ENCODE peak calls at places on chromosome 14, in nine cellular contexts. R is GM20000; O is HS-5; V is GM12865; P is smooth muscle cell of the brain vasculature; K is frontal cortex; Q is AG04449; L is stimulated activated CD4-positive, alpha-beta T cell treated with anti-CD3 and anti-CD28 coated beads, Interleukin-1b, Interleukin-23, amount 100 ng/mL, for 4 hours; S is CD8-positive, alpha-beta memory T cell. X is an unnamed sample.

GRCh38 chr14:36720657-36721056 is 59.0 kb downstream of the PAX9 start:
- DNase-seq in R (no peak), O (no peak), V (no peak), P (no peak), K (no peak), Q (no peak), L (no peak), S (no peak), X (no peak)

GRCh38 chr14:103909531-103910261 is 18.6 kb upstream of the TDRD9 start:
- DNase-seq in R (no peak), O (no peak), V (no peak), P (no peak), K (no peak), Q (no peak), L (no peak), S (no peak), X (no peak)

GRCh38 chr14:69460093-69460701 is 24.3 kb upstream of the PLEKHD1 start:
- DNase-seq in R (peak), O (peak), V (peak), P (peak), K (peak), Q (peak), L (peak), S (peak), X (no peak)

GRCh38 chr14:67335781-67336180 is 23.8 kb downstream of the ATP6V1D start:
- DNase-seq in R (no peak), O (no peak), V (peak), P (no peak), K (no peak), Q (no peak), L (no peak), S (no peak), X (no peak)

GRCh38 chr14:54836231-54836630 is 66.4 kb downstream of the GCH1 start:
- DNase-seq in R (no peak), O (no peak), V (no peak), P (no peak), K (no peak), Q (no peak), L (no peak), S (no peak), X (no peak)

GRCh38 chr14:84998216-84998615 is 531.7 kb upstream of the FLRT2 start:
- DNase-seq in R (no peak), O (no peak), V (no peak), P (no peak), K (no peak), Q (no peak), L (no peak), S (no peak), X (no peak)

GRCh38 chr14:96625436-96625945 is 123.3 kb downstream of the PAPOLA start:
- DNase-seq in R (no peak), O (no peak), V (no peak), P (no peak), K (no peak), Q (no peak), L (no peak), S (no peak), X (no peak)

GRCh38 chr14:42222924-42223471 is 616.3 kb downstream of the LRFN5 start:
- DNase-seq in R (peak), O (no peak), V (peak), P (peak), K (no peak), Q (peak), L (no peak), S (no peak), X (peak)

GRCh38 chr14:69459122-69459521 is 25.4 kb upstream of the PLEKHD1 start:
- DNase-seq in R (no peak), O (no peak), V (no peak), P (no peak), K (no peak), Q (no peak), L (no peak), S (no peak), X (no peak)

GRCh38 chr14:65506801-65507200 is 94.3 kb downstream of the FUT8 start:
- DNase-seq in R (no peak), O (no peak), V (no peak), P (no peak), K (no peak), Q (no peak), L (no peak), S (no peak), X (no peak)

GRCh38 chr14:74913393-74913792 is 9.7 kb downstream of the RPS6KL1 start:
- DNase-seq in R (no peak), O (no peak), V (no peak), P (no peak), K (no peak), Q (no peak), L (no peak), S (no peak), X (no peak)

GRCh38 chr14:64721391-64721791 is 17.2 kb downstream of the PLEKHG3 start:
- DNase-seq in R (no peak), O (no peak), V (no peak), P (no peak), K (no peak), Q (peak), L (no peak), S (no peak), X (no peak)

GRCh38 chr14:51310453-51311074 is 70.5 kb downstream of the TMX1 start:
- DNase-seq in R (no peak), O (no peak), V (no peak), P (no peak), K (no peak), Q (no peak), L (no peak), S (no peak), X (no peak)

GRCh38 chr14:50520947-50521815 is 11.2 kb downstream of the MAP4K5 start:
- DNase-seq in R (peak), O (peak), V (peak), P (no peak), K (no peak), Q (peak), L (peak), S (peak), X (no peak)

GRCh38 chr14:68397371-68397779 is 395.5 kb downstream of the ZFP36L1 start:
- DNase-seq in R (no peak), O (no peak), V (no peak), P (no peak), K (no peak), Q (no peak), L (no peak), S (no peak), X (no peak)

GRCh38 chr14:101627913-101628257 is 66.6 kb downstream of the DIO3 start:
- DNase-seq in R (no peak), O (no peak), V (no peak), P (no peak), K (no peak), Q (no peak), L (no peak), S (no peak), X (no peak)

GRCh38 chr14:99190696-99191662 is 81.0 kb downstream of the BCL11B start:
- DNase-seq in R (no peak), O (no peak), V (no peak), P (no peak), K (no peak), Q (no peak), L (no peak), S (peak), X (no peak)

GRCh38 chr14:29462271-29462670 is 465.4 kb downstream of the PRKD1 start:
- DNase-seq in R (no peak), O (no peak), V (no peak), P (no peak), K (no peak), Q (no peak), L (no peak), S (no peak), X (peak)

GRCh38 chr14:77390188-77390587 is 13.0 kb downstream of the SAMD15 start:
- DNase-seq in R (no peak), O (no peak), V (no peak), P (no peak), K (no peak), Q (no peak), L (no peak), S (no peak), X (no peak)

GRCh38 chr14:23447634-23448353 is 12.3 kb upstream of the MYH7 start:
- DNase-seq in R (no peak), O (no peak), V (no peak), P (no peak), K (no peak), Q (no peak), L (no peak), S (no peak), X (no peak)

GRCh38 chr14:93013368-93013719 is 90.4 kb downstream of the CHGA start:
- DNase-seq in R (peak), O (no peak), V (peak), P (no peak), K (no peak), Q (no peak), L (no peak), S (no peak), X (no peak)

GRCh38 chr14:63543826-63544320 is 696 bp upstream of the PPP2R5E start:
- DNase-seq in R (no peak), O (no peak), V (no peak), P (no peak), K (no peak), Q (no peak), L (no peak), S (no peak), X (no peak)

GRCh38 chr14:90616881-90617280 is 199.3 kb downstream of the TTC7B start:
- DNase-seq in R (no peak), O (no peak), V (no peak), P (no peak), K (no peak), Q (no peak), L (no peak), S (no peak), X (no peak)

GRCh38 chr14:76664790-76665189 is 96.5 kb upstream of the VASH1 start:
- DNase-seq in R (no peak), O (no peak), V (no peak), P (no peak), K (no peak), Q (no peak), L (no peak), S (no peak), X (no peak)

GRCh38 chr14:72924332-72924731 is 1.9 kb upstream of the DCAF4 start:
- DNase-seq in R (no peak), O (no peak), V (no peak), P (no peak), K (no peak), Q (no peak), L (no peak), S (no peak), X (no peak)

GRCh38 chr14:98227000-98227726 is 1044.8 kb downstream of the BCL11B start:
- DNase-seq in R (peak), O (no peak), V (peak), P (no peak), K (no peak), Q (no peak), L (peak), S (no peak), X (no peak)

GRCh38 chr14:20970647-20970982 is 15.3 kb downstream of the RNASE2 start:
- DNase-seq in R (no peak), O (no peak), V (no peak), P (no peak), K (no peak), Q (no peak), L (no peak), S (no peak), X (no peak)

GRCh38 chr14:65783576-65783975 is 371.0 kb downstream of the FUT8 start:
- DNase-seq in R (no peak), O (no peak), V (no peak), P (no peak), K (no peak), Q (no peak), L (no peak), S (no peak), X (no peak)

GRCh38 chr14:33040548-33041140 is 102.0 kb downstream of the NPAS3 start:
- DNase-seq in R (no peak), O (no peak), V (peak), P (no peak), K (no peak), Q (no peak), L (no peak), S (no peak), X (no peak)

GRCh38 chr14:91231446-91231845 is 13.1 kb downstream of the GPR68 start:
- DNase-seq in R (no peak), O (no peak), V (no peak), P (no peak), K (no peak), Q (no peak), L (no peak), S (no peak), X (no peak)

GRCh38 chr14:74942608-74943007 is 12.8 kb downstream of the PGF start:
- DNase-seq in R (no peak), O (no peak), V (peak), P (no peak), K (no peak), Q (no peak), L (no peak), S (no peak), X (no peak)